ENCODE peak calls at places on chromosomes 6 and 20, in four cellular contexts. K, I, T and B are unnamed samples. For H3K9me3, the result is how much of the 10 kb centered on the place peaks cover.

GRCh38 chr6:119158057-119158848 is 79.8 kb upstream of the FAM184A start:
- DNase-seq in K (no peak), I (peak), T (peak), B (no peak)

GRCh38 chr6:13289789-13290318 is 38.5 kb downstream of the TBC1D7 start:
- DNase-seq in K (peak), I (no peak), T (peak), B (no peak)

GRCh38 chr6:81682238-81682795 is 70.2 kb downstream of the TENT5A start:
- DNase-seq in K (no peak), I (no peak), T (no peak), B (no peak)

GRCh38 chr6:157605484-157605883 is 217.6 kb upstream of the SNX9 start:
- DNase-seq in K (no peak), I (no peak), T (no peak), B (no peak)

GRCh38 chr20:63139369-63139768 is 76.6 kb downstream of the YTHDF1 start:
- DNase-seq in K (no peak), I (no peak), T (no peak), B (no peak)

GRCh38 chr6:105424177-105424783 is 21.4 kb upstream of the PREP start:
- DNase-seq in K (peak), I (peak), T (peak), B (peak)

GRCh38 chr6:118597636-118598035 is 49.5 kb downstream of the PLN start:
- DNase-seq in K (no peak), I (no peak), T (no peak), B (no peak)

GRCh38 chr6:156825475-156825874 is 48.3 kb downstream of the ARID1B start:
- DNase-seq in K (no peak), I (no peak), T (no peak), B (no peak)

GRCh38 chr20:63494420-63495166 is 4.3 kb downstream of the EEF1A2 start:
- DNase-seq in K (peak), I (no peak), T (peak), B (no peak)

GRCh38 chr6:82862543-82862942 is 203.1 kb downstream of the UBE3D start:
- DNase-seq in K (no peak), I (no peak), T (no peak), B (no peak)

GRCh38 chr6:122118945-122119506 is 280.4 kb upstream of the HSF2 start:
- DNase-seq in K (no peak), I (no peak), T (no peak), B (no peak)

GRCh38 chr6:161393839-161394364 is 120.0 kb upstream of the AGPAT4 start:
- DNase-seq in K (no peak), I (peak), T (peak), B (peak)

GRCh38 chr6:109229536-109229935 is 134.2 kb downstream of the CEP57L1 start:
- DNase-seq in K (no peak), I (no peak), T (no peak), B (no peak)

GRCh38 chr6:7218586-7218985 is 94.4 kb downstream of the SSR1 start:
- DNase-seq in K (no peak), I (no peak), T (no peak), B (no peak)

GRCh38 chr6:22600059-22600458 is 30.7 kb downstream of the HDGFL1 start:
- DNase-seq in K (no peak), I (no peak), T (no peak), B (no peak)

GRCh38 chr6:123263981-123264380 is 267.9 kb downstream of the CLVS2 start:
- DNase-seq in K (no peak), I (no peak), T (no peak), B (no peak)

GRCh38 chr20:36252511-36252910 is 16.2 kb downstream of the AAR2 start:
- DNase-seq in K (no peak), I (no peak), T (no peak), B (no peak)

GRCh38 chr6:90249044-90249443 is 47.6 kb downstream of the BACH2 start:
- DNase-seq in K (no peak), I (no peak), T (no peak), B (no peak)

GRCh38 chr20:33945391-33946079 is 48.2 kb upstream of the RALY start:
- DNase-seq in K (no peak), I (no peak), T (no peak), B (no peak)

GRCh38 chr6:145313041-145313855 is 422.1 kb downstream of the EPM2A start:
- DNase-seq in K (no peak), I (no peak), T (no peak), B (no peak)

GRCh38 chr6:75436869-75437268 is 56.7 kb downstream of the FILIP1 start:
- DNase-seq in K (no peak), I (peak), T (no peak), B (no peak)

GRCh38 chr6:135935951-135936601 is 84.6 kb downstream of the PDE7B start:
- DNase-seq in K (no peak), I (no peak), T (no peak), B (no peak)

GRCh38 chr6:130603391-130603790 is 223.8 kb upstream of the SMLR1 start:
- DNase-seq in K (no peak), I (no peak), T (no peak), B (no peak)

GRCh38 chr6:3808759-3809514 is 40.2 kb upstream of the FAM50B start:
- DNase-seq in K (no peak), I (no peak), T (peak), B (no peak)
- TF ChIP-seq CTCF in K (no peak), I (no peak), T (no peak), B (no peak)

GRCh38 chr6:168675933-168676551 is 235.1 kb downstream of the SMOC2 start:
- DNase-seq in K (no peak), I (no peak), T (no peak), B (no peak)
- H3K9me3 ChIP-seq in K (under half), I (under half), T (under half), B (under half)

DNA sequence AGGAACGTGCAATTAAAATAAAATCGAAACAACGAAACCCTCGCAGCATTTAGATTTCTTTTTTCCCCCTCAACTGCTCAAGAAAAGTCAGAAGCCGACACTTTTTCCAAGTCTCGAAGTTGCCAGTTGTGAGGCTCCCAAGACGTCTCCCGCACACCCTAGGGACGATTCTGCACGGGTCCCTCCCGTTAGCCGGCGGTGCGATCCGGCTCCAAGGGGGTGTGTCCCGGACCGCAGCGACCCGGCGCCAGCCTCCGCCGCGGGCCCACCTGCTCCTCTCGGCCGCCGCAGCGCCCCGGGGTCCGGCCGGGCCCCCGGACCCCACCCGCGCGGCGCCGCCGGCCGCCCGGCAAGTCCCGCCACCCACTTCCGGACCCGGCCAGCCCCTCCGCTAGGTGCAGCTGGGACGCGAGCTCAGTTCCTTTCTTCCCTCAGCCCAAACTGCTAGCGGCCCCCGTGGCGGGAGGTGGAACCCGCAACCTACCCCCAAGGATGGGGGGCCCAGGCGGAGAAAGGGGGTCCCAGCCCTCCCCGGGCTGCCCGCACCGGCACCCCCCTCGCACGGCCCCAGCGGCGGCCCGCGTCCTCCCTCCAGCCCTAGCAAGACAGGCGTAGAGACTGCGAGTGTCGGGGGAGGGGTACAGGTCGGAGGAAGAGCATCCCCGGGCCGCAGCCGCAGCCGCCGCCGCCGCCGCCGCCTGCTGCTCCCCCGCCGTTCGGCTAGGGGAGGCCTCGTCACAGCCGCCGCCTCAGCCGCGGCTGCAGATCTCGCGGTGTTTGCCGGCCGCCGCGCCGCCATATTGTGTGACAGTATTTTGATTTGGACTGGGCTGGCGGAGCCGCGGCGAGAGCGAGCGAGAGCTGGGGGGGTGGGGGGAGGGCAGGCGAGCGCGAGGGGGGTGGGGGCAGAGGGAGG is 514 bp upstream of the TAB2 start:
- DNase-seq in K (peak), I (peak), T (peak), B (peak)
- TF ChIP-seq CTCF in K (peak), I (no peak), T (no peak), B (no peak)

GRCh38 chr6:168274046-168274952 is 45.3 kb downstream of the DACT2 start:
- DNase-seq in K (peak), I (no peak), T (peak), B (no peak)

GRCh38 chr6:168273483-168274045 is 46.0 kb downstream of the DACT2 start:
- DNase-seq in K (no peak), I (no peak), T (no peak), B (no peak)

GRCh38 chr6:168276576-168277273 is 42.9 kb downstream of the DACT2 start:
- DNase-seq in K (no peak), I (no peak), T (no peak), B (no peak)

GRCh38 chr6:168277274-168277669 is 42.3 kb downstream of the DACT2 start:
- DNase-seq in K (no peak), I (no peak), T (peak), B (no peak)

GRCh38 chr6:168275168-168275567 is 44.4 kb downstream of the DACT2 start:
- DNase-seq in K (no peak), I (no peak), T (no peak), B (no peak)
- H3K9me3 ChIP-seq in K (under half), I (under half), T (under half), B (under half)

DNA sequence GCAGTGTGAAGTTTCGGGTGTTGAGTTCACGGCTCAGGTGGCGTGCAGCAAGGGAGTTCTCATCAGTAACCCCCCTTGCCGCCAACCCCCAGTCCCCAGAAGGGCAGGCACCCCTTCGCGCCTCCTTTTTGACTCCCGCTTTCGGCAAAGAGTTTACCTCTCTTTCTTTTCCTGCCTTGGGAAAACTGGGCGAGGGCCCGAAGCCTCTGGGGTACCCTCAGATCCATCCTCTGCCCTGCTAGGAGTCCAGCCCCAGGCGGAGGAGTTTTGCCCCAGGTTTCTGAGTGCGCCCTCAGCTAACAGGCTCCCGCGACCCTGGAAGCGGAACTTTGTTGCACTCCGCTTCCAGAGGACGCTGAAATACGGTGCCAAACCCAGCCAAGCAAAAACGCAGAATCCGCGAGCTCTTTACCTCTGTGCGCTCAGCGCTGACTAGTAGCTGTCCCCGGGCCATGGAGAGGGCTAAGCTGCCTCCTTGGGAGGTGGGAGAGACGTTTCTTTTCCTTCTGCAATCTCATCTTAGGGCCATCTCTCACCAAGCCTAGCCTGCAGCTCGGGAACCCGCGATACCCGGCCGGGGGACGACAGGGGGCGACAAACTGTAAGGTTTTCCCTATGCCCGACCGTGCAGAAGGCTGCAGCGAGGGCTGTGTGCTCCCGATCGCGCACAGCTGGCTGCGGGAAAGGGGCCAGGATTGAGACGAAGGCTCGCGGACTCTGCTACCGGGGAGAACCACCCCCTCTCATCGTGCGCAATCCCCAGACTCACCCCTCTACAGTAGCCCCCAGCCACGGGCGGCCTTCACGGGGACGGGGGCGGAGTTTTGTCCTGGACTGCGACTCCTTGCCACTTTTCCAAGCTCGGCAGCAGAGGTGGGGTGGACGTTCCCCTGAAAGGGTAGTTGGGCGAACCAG is 2.7 kb upstream of the PAX1 start:
- DNase-seq in K (peak), I (peak), T (peak), B (peak)
- TF ChIP-seq CTCF in K (peak), I (peak), T (peak), B (peak)

GRCh38 chr20:52212943-52213342 is 21.4 kb upstream of the ZFP64 start:
- DNase-seq in K (no peak), I (no peak), T (no peak), B (no peak)
- H3K9me3 ChIP-seq in K (under half), I (under half), T (under half), B (under half)

GRCh38 chr20:37279820-37280219 is 9.6 kb upstream of the MANBAL start:
- DNase-seq in K (no peak), I (no peak), T (peak), B (no peak)

GRCh38 chr20:37284691-37285124 is 4.7 kb upstream of the MANBAL start:
- DNase-seq in K (no peak), I (no peak), T (no peak), B (no peak)

GRCh38 chr20:37285664-37286374 is 3.6 kb upstream of the MANBAL start:
- DNase-seq in K (no peak), I (no peak), T (no peak), B (no peak)

GRCh38 chr20:37283530-37284195 is 5.8 kb upstream of the MANBAL start:
- DNase-seq in K (no peak), I (no peak), T (no peak), B (no peak)

GRCh38 chr20:37282558-37282957 is 6.9 kb upstream of the MANBAL start:
- DNase-seq in K (no peak), I (no peak), T (no peak), B (no peak)
- TF ChIP-seq CTCF in K (peak), I (no peak), T (no peak), B (peak)

GRCh38 chr20:61590236-61590635 is 338.2 kb downstream of the CDH4 start:
- DNase-seq in K (no peak), I (no peak), T (no peak), B (no peak)

GRCh38 chr20:61597996-61598395 is 345.9 kb downstream of the CDH4 start:
- DNase-seq in K (no peak), I (no peak), T (no peak), B (no peak)

GRCh38 chr20:61595216-61595615 is 343.2 kb downstream of the CDH4 start:
- DNase-seq in K (no peak), I (no peak), T (no peak), B (no peak)

GRCh38 chr20:61598586-61598985 is 346.5 kb downstream of the CDH4 start:
- DNase-seq in K (no peak), I (no peak), T (no peak), B (no peak)

GRCh38 chr20:61594198-61594597 is 342.1 kb downstream of the CDH4 start:
- DNase-seq in K (no peak), I (no peak), T (no peak), B (no peak)
- H3K9me3 ChIP-seq in K (under half), I (under half), T (under half), B (under half)